ENCODE peak calls at places on chromosome 10, in ten cellular contexts. M is germinal center, V is HT-29, B is T-helper 2 cell, N is A172, K is GM03348, A is cerebellar nuclear complex, X is lower lobe of right lung, W is Calu3, O is Panc1. U is an unnamed sample.

GRCh38 chr10:86757110-86757790 is 831 bp downstream of the BMPR1A start:
- DNase-seq in N (peak), X (peak), V (peak), M (peak), B (no peak), K (peak), O (no peak), A (no peak), W (peak), U (peak)

GRCh38 chr10:124086787-124087671 is 6.4 kb downstream of the CHST15 start:
- DNase-seq in K (no peak), V (no peak), X (peak), W (no peak), N (no peak), O (no peak), M (no peak), A (no peak), B (no peak), U (no peak)

GRCh38 chr10:128367807-128368206 is 241.6 kb upstream of the MKI67 start:
- DNase-seq in A (no peak), X (no peak), O (no peak), V (no peak), W (no peak), M (no peak), B (no peak), N (no peak), K (no peak), U (no peak)

GRCh38 chr10:117747636-117748035 is 205.1 kb downstream of the EMX2 start:
- DNase-seq in B (no peak), W (no peak), M (no peak), A (no peak), K (no peak), X (no peak), N (no peak), O (no peak), V (no peak), U (no peak)

GRCh38 chr10:126161691-126162090 is 226.6 kb downstream of the ADAM12 start:
- DNase-seq in V (no peak), K (no peak), W (no peak), O (no peak), A (no peak), M (no peak), B (no peak), X (no peak), N (no peak), U (no peak)

GRCh38 chr10:130751106-130751840 is 560.2 kb downstream of the TCERG1L start:
- DNase-seq in K (no peak), O (no peak), M (no peak), A (no peak), W (no peak), N (no peak), X (no peak), V (no peak), B (no peak), U (no peak)

GRCh38 chr10:60989400-60989876 is 45.5 kb upstream of the RHOBTB1 start:
- DNase-seq in X (no peak), W (no peak), N (peak), V (peak), K (no peak), O (no peak), M (no peak), A (no peak), B (no peak), U (peak)

GRCh38 chr10:99631496-99631895 is 11.3 kb upstream of the SLC25A28 start:
- DNase-seq in W (no peak), B (no peak), O (no peak), X (no peak), N (no peak), K (peak), V (no peak), M (no peak), A (no peak), U (no peak)

GRCh38 chr10:80409121-80409520 is 770 bp downstream of the PRXL2A start:
- DNase-seq in V (no peak), W (no peak), K (no peak), B (no peak), M (no peak), O (no peak), X (no peak), A (no peak), N (no peak), U (no peak)

GRCh38 chr10:46229144-46229563 is 57.6 kb upstream of the ANTXRL start:
- DNase-seq in X (no peak), N (peak), B (no peak), O (peak), A (no peak), V (no peak), K (no peak), M (peak), W (peak), U (no peak)

GRCh38 chr10:22697799-22698198 is 16.6 kb downstream of the PIP4K2A start:
- DNase-seq in B (no peak), V (no peak), N (no peak), M (no peak), W (no peak), X (no peak), A (no peak), O (no peak), K (no peak), U (no peak)

GRCh38 chr10:102403115-102403514 is 7.6 kb downstream of the NFKB2 start:
- DNase-seq in M (no peak), A (no peak), B (no peak), O (no peak), N (no peak), X (no peak), V (no peak), K (no peak), W (no peak), U (no peak)

GRCh38 chr10:55220975-55221374 is 419.9 kb upstream of the PCDH15 start:
- DNase-seq in M (no peak), O (no peak), N (no peak), W (no peak), X (no peak), V (no peak), A (no peak), K (no peak), B (no peak), U (no peak)

GRCh38 chr10:92381543-92381954 is 90.6 kb downstream of the MARCHF5 start:
- DNase-seq in W (no peak), M (no peak), V (no peak), B (no peak), A (no peak), K (no peak), N (no peak), O (no peak), X (no peak), U (no peak)

GRCh38 chr10:125006921-125007391 is 65.0 kb downstream of the ZRANB1 start:
- DNase-seq in X (peak), V (no peak), W (no peak), K (peak), N (no peak), M (no peak), B (no peak), O (no peak), A (no peak), U (no peak)